ENCODE peak calls at places on chromosomes 3 and 15, in nine cellular contexts. Y, K, X, M, Z, P, L, A and U are unnamed samples.

GRCh38 chr15:94023520-94023919 is 207.8 kb upstream of the MCTP2 start:
- DNase-seq in Y (no peak), K (no peak), X (no peak), M (no peak), Z (no peak), P (no peak), L (no peak), A (no peak), U (no peak)

GRCh38 chr3:58965870-58966269 is 84.0 kb downstream of the CFAP20DC start:
- DNase-seq in Y (no peak), K (no peak), X (no peak), M (no peak), Z (no peak), P (no peak), L (no peak), A (no peak), U (no peak)

GRCh38 chr15:64622410-64623260 is 152.8 kb downstream of the RBPMS2 start:
- DNase-seq in Y (no peak), K (no peak), X (no peak), M (peak; percentile 56), Z (no peak), P (no peak), L (no peak), A (no peak), U (no peak)

GRCh38 chr15:50765202-50765967 is at the start of gene SPPL2A:
- DNase-seq in Y (peak; percentile 81), K (peak; percentile 77), X (peak; percentile 91), M (peak; percentile 79), Z (peak; percentile 93), P (peak; percentile 81), L (peak; percentile 48), A (peak; percentile 85), U (peak; percentile 97)

GRCh38 chr15:51229907-51230328 is 108.5 kb downstream of the CYP19A1 start:
- DNase-seq in Y (no peak), K (no peak), X (no peak), M (no peak), Z (peak; percentile 35), P (no peak), L (no peak), A (peak; percentile 20), U (no peak)

GRCh38 chr3:64295594-64295993 is 70.3 kb upstream of the PRICKLE2 start:
- DNase-seq in Y (no peak), K (no peak), X (peak; percentile 81), M (no peak), Z (peak; percentile 5), P (no peak), L (no peak), A (peak; percentile 66), U (no peak)

GRCh38 chr3:67602816-67603215 is 51.6 kb downstream of the SUCLG2 start:
- DNase-seq in Y (no peak), K (no peak), X (no peak), M (no peak), Z (no peak), P (no peak), L (no peak), A (no peak), U (no peak)

GRCh38 chr3:55461896-55462295 is 25.2 kb downstream of the WNT5A start:
- DNase-seq in Y (no peak), K (no peak), X (no peak), M (no peak), Z (no peak), P (no peak), L (no peak), A (no peak), U (no peak)

GRCh38 chr3:13009132-13009945 is 63.9 kb downstream of the IQSEC1 start:
- DNase-seq in Y (peak; percentile 71), K (no peak), X (peak; percentile 84), M (peak; percentile 84), Z (no peak), P (no peak), L (no peak), A (no peak), U (no peak)

GRCh38 chr3:72068621-72069020 is 283.7 kb upstream of the PROK2 start:
- DNase-seq in Y (no peak), K (no peak), X (no peak), M (no peak), Z (no peak), P (no peak), L (no peak), A (no peak), U (no peak)

GRCh38 chr3:63076357-63076756 is 201.1 kb upstream of the CADPS start:
- DNase-seq in Y (no peak), K (no peak), X (no peak), M (no peak), Z (no peak), P (no peak), L (no peak), A (no peak), U (no peak)

GRCh38 chr3:155854147-155854940 is at the start of gene SLC33A1:
- DNase-seq in Y (peak; percentile 99), K (peak; percentile 99), X (peak; percentile 100), M (peak; percentile 98), Z (peak; percentile 100), P (peak; percentile 99), L (peak; percentile 97), A (peak; percentile 99), U (peak; percentile 100)
- TF ChIP-seq POLR2A in Y (peak; percentile 80), K (peak; percentile 98), X (peak; percentile 55), M (peak; percentile 81), Z (peak; percentile 91), P (peak; percentile 82), L (peak; percentile 63), A (peak; percentile 82), U (no peak)

GRCh38 chr15:89225588-89225987 is 4.2 kb upstream of the RLBP1 start:
- DNase-seq in Y (no peak), K (no peak), X (no peak), M (no peak), Z (no peak), P (no peak), L (no peak), A (no peak), U (no peak)

GRCh38 chr15:89218531-89218930 is 2.8 kb downstream of the RLBP1 start:
- DNase-seq in Y (no peak), K (no peak), X (no peak), M (no peak), Z (no peak), P (no peak), L (no peak), A (no peak), U (no peak)

GRCh38 chr15:89217686-89218376 is 3.5 kb downstream of the RLBP1 start:
- DNase-seq in Y (no peak), K (no peak), X (no peak), M (no peak), Z (no peak), P (no peak), L (no peak), A (no peak), U (no peak)

GRCh38 chr15:89217031-89217430 is 4.3 kb downstream of the RLBP1 start:
- DNase-seq in Y (no peak), K (no peak), X (no peak), M (no peak), Z (no peak), P (no peak), L (no peak), A (no peak), U (no peak)

DNA sequence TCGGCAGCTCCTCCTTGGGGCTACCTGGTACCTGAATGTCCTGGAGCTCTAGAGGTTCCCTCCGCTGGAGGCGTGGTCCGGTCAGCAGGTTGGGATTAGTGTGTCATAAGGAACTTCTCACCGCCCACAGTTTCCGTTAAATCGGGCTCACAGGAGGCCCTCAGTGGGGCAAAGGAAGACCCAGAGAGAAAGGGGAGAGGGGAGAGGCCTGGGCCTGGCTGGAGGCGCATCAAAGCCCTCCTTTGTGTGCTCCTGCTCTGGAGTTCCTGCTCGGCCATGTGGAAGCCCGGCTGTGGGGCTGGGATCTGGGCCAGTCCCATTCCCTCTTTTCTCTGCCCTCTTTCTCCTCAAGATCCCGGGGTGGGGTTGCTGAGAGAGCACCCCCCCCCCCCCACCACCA is at the start of gene RLBP1:
- DNase-seq in Y (no peak), K (no peak), X (no peak), M (no peak), Z (no peak), P (no peak), L (no peak), A (no peak), U (no peak)
- TF ChIP-seq POLR2A in Y (no peak), K (no peak), X (no peak), M (no peak), Z (no peak), P (no peak), L (no peak), A (no peak), U (no peak)

GRCh38 chr3:180912304-180913226 is at the start of gene FXR1:
- DNase-seq in Y (peak; percentile 90), K (peak; percentile 91), X (peak; percentile 91), M (peak; percentile 93), Z (peak; percentile 95), P (peak; percentile 82), L (peak; percentile 74), A (peak; percentile 92), U (peak; percentile 97)
- TF ChIP-seq POLR2A in Y (no peak), K (peak; percentile 78), X (peak; percentile 64), M (peak; percentile 30), Z (peak; percentile 53), P (peak; percentile 55), L (peak; percentile 42), A (peak; percentile 80), U (no peak)

GRCh38 chr3:14351617-14352001 is 50.8 kb upstream of the SLC6A6 start:
- DNase-seq in Y (no peak), K (no peak), X (no peak), M (no peak), Z (no peak), P (no peak), L (no peak), A (no peak), U (no peak)

GRCh38 chr3:14347110-14347509 is 55.3 kb upstream of the SLC6A6 start:
- DNase-seq in Y (no peak), K (no peak), X (no peak), M (no peak), Z (no peak), P (no peak), L (no peak), A (no peak), U (no peak)

GRCh38 chr3:14357463-14357862 is 44.9 kb upstream of the SLC6A6 start:
- DNase-seq in Y (no peak), K (no peak), X (no peak), M (no peak), Z (no peak), P (no peak), L (no peak), A (no peak), U (no peak)

GRCh38 chr3:14353486-14353885 is 48.9 kb upstream of the SLC6A6 start:
- DNase-seq in Y (no peak), K (no peak), X (no peak), M (no peak), Z (no peak), P (no peak), L (no peak), A (no peak), U (no peak)

DNA sequence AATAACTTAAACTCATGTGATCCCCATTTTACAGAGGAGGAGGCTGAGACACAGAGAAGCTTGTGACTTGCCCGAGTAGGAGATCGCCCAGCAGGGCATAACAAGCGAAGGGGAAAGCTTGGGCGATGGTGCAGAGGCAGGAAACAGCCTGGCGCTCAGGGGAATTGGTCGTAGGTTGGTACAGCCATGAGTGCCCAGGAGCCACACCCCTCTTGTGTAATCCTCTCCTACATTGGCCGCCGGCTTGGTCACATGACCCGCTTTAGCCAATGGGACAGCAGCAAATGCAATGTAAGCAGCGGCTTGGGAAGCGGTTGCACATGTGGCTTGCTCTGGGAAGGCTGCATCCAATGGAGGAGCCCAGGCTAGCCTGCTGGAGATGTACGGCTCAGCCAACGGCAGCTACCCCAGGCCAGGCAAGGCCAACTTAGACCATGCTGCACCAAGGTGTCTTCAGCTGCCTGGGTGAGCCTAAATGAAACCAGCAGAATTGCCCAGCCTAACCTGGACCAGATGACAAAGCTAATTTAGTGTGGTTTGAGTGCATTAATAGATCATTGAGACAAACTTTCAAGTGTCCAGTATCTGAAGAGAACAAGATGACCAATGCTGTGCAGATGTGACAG is 50.3 kb upstream of the SLC6A6 start:
- DNase-seq in Y (no peak), K (no peak), X (no peak), M (peak; percentile 22), Z (peak; percentile 80), P (no peak), L (no peak), A (no peak), U (no peak)
- TF ChIP-seq POLR2A in Y (no peak), K (no peak), X (no peak), M (no peak), Z (no peak), P (no peak), L (no peak), A (no peak), U (no peak)